ENCODE peak calls at places on chromosome 21, in nine cellular contexts. E is endothelial cell of umbilical vein, V is testis, X is Peyer's patch, Z is prostate gland, H is tibial nerve, C is A549, J is breast epithelium, L is adrenal gland. S is an unnamed sample.

GRCh38 chr21:41610042-41610839 is 102.3 kb upstream of the TMPRSS2 start:
- DNase-seq in E (peak), V (peak), X (peak), Z (no peak), H (no peak), C (peak), J (no peak), L (peak), S (peak)

GRCh38 chr21:45481566-45481965 is 60.7 kb downstream of the SLC19A1 start:
- DNase-seq in E (no peak), V (no peak), X (no peak), Z (no peak), H (no peak), C (no peak), J (no peak), L (no peak), S (no peak)

GRCh38 chr21:27590271-27590670 is 623.4 kb upstream of the ADAMTS5 start:
- DNase-seq in E (peak), V (peak), X (no peak), Z (no peak), H (no peak), C (no peak), J (no peak), L (no peak), S (no peak)

GRCh38 chr21:45747802-45748445 is 104.4 kb downstream of the PCBP3 start:
- DNase-seq in E (no peak), V (no peak), X (no peak), Z (peak), H (no peak), C (peak), J (no peak), L (peak), S (no peak)

GRCh38 chr21:46153259-46154154 is 1.9 kb downstream of the FTCD start:
- DNase-seq in E (peak), V (peak), X (peak), Z (peak), H (peak), C (no peak), J (no peak), L (peak), S (peak)

GRCh38 chr21:25487046-25487594 is 120.2 kb downstream of the MRPL39 start:
- DNase-seq in E (no peak), V (no peak), X (no peak), Z (no peak), H (no peak), C (no peak), J (no peak), L (no peak), S (no peak)

GRCh38 chr21:29335720-29336119 is 37.0 kb downstream of the BACH1 start:
- DNase-seq in E (no peak), V (no peak), X (no peak), Z (no peak), H (no peak), C (no peak), J (no peak), L (no peak), S (no peak)

GRCh38 chr21:15976807-15977206 is 247.0 kb downstream of the USP25 start:
- DNase-seq in E (peak), V (no peak), X (no peak), Z (no peak), H (no peak), C (peak), J (no peak), L (no peak), S (no peak)

GRCh38 chr21:44329086-44329889 is 9.9 kb downstream of the CFAP410 start:
- DNase-seq in E (no peak), V (no peak), X (no peak), Z (no peak), H (no peak), C (no peak), J (no peak), L (no peak), S (no peak)
- TF ChIP-seq POLR2A in E (no peak), V (no peak), X (no peak), Z (no peak), H (no peak), C (no peak), J (no peak), L (no peak), S (no peak)

DNA sequence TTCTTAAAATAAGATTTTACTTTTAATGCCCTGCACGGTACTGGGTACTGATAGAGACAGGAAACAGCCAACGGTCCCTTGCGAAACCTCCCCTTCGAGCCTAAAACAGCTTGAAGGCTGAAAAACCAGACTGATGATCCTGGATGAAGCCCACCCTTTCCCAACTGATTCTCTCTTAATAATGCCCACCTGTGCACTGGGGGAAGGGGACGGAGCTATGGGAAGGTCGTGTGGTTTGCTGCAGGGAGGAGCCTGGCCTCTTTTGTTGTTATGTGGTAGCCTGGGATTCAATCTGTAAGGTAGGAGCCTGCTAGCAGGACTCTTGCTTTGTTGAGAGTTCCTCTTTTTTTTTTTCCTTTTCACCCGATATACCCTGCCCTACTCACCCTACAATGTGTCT is 25.6 kb downstream of the SAMSN1 start:
- DNase-seq in E (no peak), V (no peak), X (no peak), Z (no peak), H (no peak), C (no peak), J (no peak), L (no peak), S (no peak)
- TF ChIP-seq POLR2A in E (no peak), V (no peak), X (no peak), Z (no peak), H (no peak), C (no peak), J (no peak), L (no peak), S (no peak)

GRCh38 chr21:35026617-35027557 is 22.2 kb downstream of the RUNX1 start:
- DNase-seq in E (peak), V (peak), X (peak), Z (no peak), H (no peak), C (peak), J (no peak), L (peak), S (peak)
- TF ChIP-seq POLR2A in E (no peak), V (no peak), X (peak), Z (no peak), H (no peak), C (no peak), J (no peak), L (no peak), S (no peak)

GRCh38 chr21:38905751-38906150 is 100.0 kb downstream of the ETS2 start:
- DNase-seq in E (no peak), V (no peak), X (no peak), Z (no peak), H (no peak), C (no peak), J (no peak), L (no peak), S (no peak)

GRCh38 chr21:38905328-38905727 is 99.6 kb downstream of the ETS2 start:
- DNase-seq in E (no peak), V (no peak), X (no peak), Z (no peak), H (no peak), C (no peak), J (no peak), L (no peak), S (no peak)

GRCh38 chr21:38900499-38900898 is 94.8 kb downstream of the ETS2 start:
- DNase-seq in E (no peak), V (no peak), X (no peak), Z (no peak), H (no peak), C (no peak), J (no peak), L (no peak), S (no peak)

GRCh38 chr21:38902608-38903445 is 97.1 kb downstream of the ETS2 start:
- DNase-seq in E (no peak), V (no peak), X (no peak), Z (no peak), H (no peak), C (no peak), J (no peak), L (no peak), S (no peak)

DNA sequence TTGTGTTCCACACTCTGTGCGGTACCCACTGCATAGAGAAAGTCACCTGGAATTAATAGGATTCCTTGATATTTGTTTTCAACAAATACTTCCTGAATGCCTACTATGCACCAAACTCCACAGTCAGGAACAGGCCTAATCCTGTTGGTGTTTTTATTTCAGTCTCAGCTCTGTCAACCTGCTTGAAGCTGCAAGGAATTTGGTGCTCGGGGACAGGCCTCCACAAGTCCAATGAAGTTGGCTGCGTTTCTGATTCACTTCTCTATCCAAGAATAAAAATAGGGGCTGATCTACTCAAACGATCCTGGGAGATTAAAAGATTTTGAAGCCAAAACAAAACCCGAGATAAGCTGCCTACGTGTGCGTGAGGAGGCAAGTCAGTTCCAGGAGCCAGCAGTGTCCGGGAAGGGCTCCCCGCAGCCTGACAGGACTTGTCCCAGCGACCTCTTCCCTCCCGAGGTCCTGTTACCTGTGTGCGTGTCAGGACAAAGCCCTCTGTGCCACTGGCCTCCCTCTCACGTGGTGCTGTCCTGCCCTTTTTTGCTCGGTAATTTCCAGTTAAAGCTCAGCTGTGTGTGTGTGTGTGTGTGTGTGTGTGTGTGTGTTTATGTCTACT is 98.0 kb downstream of the ETS2 start:
- DNase-seq in E (no peak), V (no peak), X (no peak), Z (peak), H (no peak), C (no peak), J (peak), L (no peak), S (peak)
- TF ChIP-seq POLR2A in E (no peak), V (no peak), X (no peak), Z (no peak), H (no peak), C (no peak), J (no peak), L (no peak), S (no peak)